ENCODE peak calls at places on chromosomes 5 and 9, in seven cellular contexts. S is gastrocnemius medialis; P is heart left ventricle; G is GM23248; K is spleen; Q is HCT116; H is CD4-positive, alpha-beta memory T cell. X is an unnamed sample. For H3K36me3 and H3K27me3, the result is how much of the 10 kb centered on the place peaks cover.

GRCh38 chr5:57302164-57302563 is 128.3 kb downstream of the GPBP1 start:
- DNase-seq in S (no peak), P (no peak), G (peak), K (no peak), Q (peak), H (peak), X (no peak)

GRCh38 chr5:124262443-124262842 is 484.0 kb downstream of the ZNF608 start:
- DNase-seq in S (no peak), P (no peak), G (no peak), K (no peak), Q (no peak), H (no peak), X (no peak)

GRCh38 chr9:5582835-5583195 is 46.1 kb upstream of the RIC1 start:
- DNase-seq in S (peak), P (peak), G (peak), K (peak), Q (no peak), H (peak), X (peak)

GRCh38 chr9:89454498-89455355 is 43.2 kb downstream of the SEMA4D start:
- DNase-seq in S (no peak), P (no peak), G (no peak), K (peak), Q (no peak), H (no peak), X (no peak)

GRCh38 chr5:61450880-61451279 is 118.8 kb downstream of the ZSWIM6 start:
- DNase-seq in S (peak), P (no peak), G (peak), K (no peak), Q (peak), H (no peak), X (no peak)

GRCh38 chr9:76203373-76203772 is 190.9 kb downstream of the RFK start:
- DNase-seq in S (no peak), P (no peak), G (peak), K (no peak), Q (no peak), H (no peak), X (no peak)

GRCh38 chr9:123569343-123569694 is 213.3 kb downstream of the CRB2 start:
- DNase-seq in S (no peak), P (no peak), G (peak), K (no peak), Q (no peak), H (no peak), X (no peak)

GRCh38 chr9:127854169-127854833 is at the start of gene ENG:
- DNase-seq in S (peak), P (peak), G (peak), K (peak), Q (no peak), H (peak), X (no peak)

GRCh38 chr9:14992025-14992424 is 81.8 kb upstream of the FREM1 start:
- DNase-seq in S (no peak), P (no peak), G (peak), K (no peak), Q (no peak), H (peak), X (no peak)

GRCh38 chr5:39760385-39761198 is 335.8 kb upstream of the DAB2 start:
- DNase-seq in S (peak), P (peak), G (peak), K (no peak), Q (no peak), H (no peak), X (no peak)

GRCh38 chr5:9877473-9877872 is 247.3 kb upstream of the TAS2R1 start:
- DNase-seq in S (no peak), P (no peak), G (peak), K (no peak), Q (no peak), H (no peak), X (no peak)

GRCh38 chr9:135647897-135648296 is 8.6 kb upstream of the GLT6D1 start:
- DNase-seq in S (no peak), P (no peak), G (no peak), K (no peak), Q (no peak), H (no peak), X (no peak)

GRCh38 chr9:112249277-112249676 is 74.2 kb upstream of the SUSD1 start:
- DNase-seq in S (no peak), P (no peak), G (peak), K (no peak), Q (no peak), H (no peak), X (peak)

GRCh38 chr9:109307380-109308240 is 13.2 kb downstream of the EPB41L4B start:
- DNase-seq in S (no peak), P (no peak), G (no peak), K (no peak), Q (no peak), H (no peak), X (no peak)

GRCh38 chr5:39566891-39567290 is 142.1 kb upstream of the DAB2 start:
- DNase-seq in S (no peak), P (no peak), G (peak), K (no peak), Q (no peak), H (no peak), X (no peak)

GRCh38 chr5:114316167-114316566 is 45.7 kb upstream of the KCNN2 start:
- DNase-seq in S (no peak), P (no peak), G (no peak), K (no peak), Q (no peak), H (no peak), X (no peak)

GRCh38 chr9:136854842-136855460 is 2.8 kb downstream of the MAMDC4 start:
- DNase-seq in S (peak), P (no peak), G (no peak), K (no peak), Q (no peak), H (no peak), X (peak)

GRCh38 chr5:27048507-27048906 is 10.1 kb upstream of the CDH9 start:
- DNase-seq in S (no peak), P (no peak), G (no peak), K (no peak), Q (no peak), H (no peak), X (no peak)

GRCh38 chr5:161600156-161600555 is 53.6 kb upstream of the GABRB2 start:
- DNase-seq in S (no peak), P (no peak), G (no peak), K (no peak), Q (no peak), H (no peak), X (no peak)

DNA sequence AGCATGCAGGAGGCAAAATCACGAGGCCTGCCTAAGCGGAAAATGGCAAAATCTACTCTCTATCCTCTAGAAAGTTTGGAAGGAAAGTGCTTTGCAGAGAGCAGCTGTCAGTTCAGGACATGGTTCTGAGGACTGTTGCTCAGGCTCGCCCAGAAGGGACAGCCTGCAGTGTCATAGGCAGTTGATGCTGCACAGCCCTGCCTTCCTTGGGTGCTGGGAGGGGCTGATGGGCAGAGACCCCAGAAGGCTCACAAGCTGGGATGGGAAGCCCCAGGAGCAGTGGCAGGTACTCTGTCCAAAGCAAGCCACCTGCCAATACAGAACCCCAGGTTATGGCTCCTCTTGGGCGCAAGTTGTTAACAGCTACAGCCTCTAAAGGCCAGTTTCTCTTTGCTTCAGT is 57.3 kb downstream of the MACROH2A1 start:
- DNase-seq in S (no peak), P (no peak), G (no peak), K (no peak), Q (no peak), H (no peak), X (no peak)
- H3K36me3 ChIP-seq in S (under half), P (half or more), G (under half), K (under half), Q (half or more), H (half or more), X (under half)

DNA sequence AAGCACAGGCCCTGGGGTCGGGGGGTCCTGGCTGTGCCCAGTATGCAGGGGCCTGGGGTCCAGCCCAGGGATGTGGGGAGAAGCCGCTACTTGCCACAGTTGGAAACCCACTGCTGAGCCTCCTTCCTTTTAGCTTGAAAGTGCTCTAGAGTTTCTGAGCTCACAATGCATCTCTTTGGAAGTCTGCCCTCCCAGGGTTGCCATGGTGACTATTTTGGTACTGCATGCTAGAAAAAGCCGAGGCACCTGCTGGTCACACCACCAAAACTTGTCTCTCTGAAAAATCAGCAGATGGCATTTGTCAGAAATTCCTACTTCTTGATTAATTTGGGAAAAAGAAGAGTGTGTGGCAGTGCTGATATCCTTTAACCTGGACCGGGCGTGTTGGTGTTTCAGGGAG is 151.8 kb downstream of the SEC61B start:
- DNase-seq in S (no peak), P (no peak), G (no peak), K (no peak), Q (no peak), H (no peak), X (no peak)
- H3K27me3 ChIP-seq in S (under half), P (under half), G (under half), K (under half), Q (under half), H (under half), X (under half)

GRCh38 chr5:142360607-142361120 is 35.8 kb upstream of the SPRY4 start:
- DNase-seq in S (no peak), P (no peak), G (peak), K (no peak), Q (peak), H (no peak), X (no peak)
- H3K36me3 ChIP-seq in S (under half), P (under half), G (under half), K (under half), Q (under half), H (under half), X (under half)

GRCh38 chr9:98707158-98708102 is 1.3 kb downstream of the GABBR2 start:
- DNase-seq in S (no peak), P (peak), G (peak), K (no peak), Q (peak), H (no peak), X (peak)
- H3K27me3 ChIP-seq in S (half or more), P (half or more), G (under half), K (half or more), Q (under half), H (under half), X (under half)

DNA sequence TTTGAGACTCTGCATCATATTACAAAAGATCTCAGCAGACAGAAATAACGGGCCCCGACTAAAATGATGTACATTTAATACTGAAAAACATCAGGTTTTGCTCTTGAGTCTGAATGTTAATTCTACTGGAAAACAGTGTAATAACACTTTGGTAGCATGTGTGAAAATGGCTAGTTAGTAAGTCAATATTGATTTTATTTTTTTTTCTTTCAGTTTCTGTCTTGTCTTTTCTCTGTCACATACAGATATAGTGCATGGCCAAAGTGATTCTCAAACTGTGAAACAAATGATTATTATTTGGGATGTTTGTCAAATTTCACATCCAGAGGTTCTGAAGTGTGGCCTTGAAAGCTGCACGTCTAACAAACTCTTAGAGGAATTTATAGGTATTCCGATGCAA is 23.1 kb downstream of the CCNH start:
- DNase-seq in S (no peak), P (no peak), G (no peak), K (no peak), Q (no peak), H (no peak), X (no peak)
- H3K36me3 ChIP-seq in S (under half), P (half or more), G (half or more), K (under half), Q (half or more), H (half or more), X (under half)

GRCh38 chr9:128986671-128987070 is 39.2 kb downstream of the NUP188 start:
- DNase-seq in S (no peak), P (no peak), G (no peak), K (no peak), Q (no peak), H (no peak), X (no peak)
- H3K27me3 ChIP-seq in S (under half), P (under half), G (under half), K (under half), Q (under half), H (under half), X (under half)

GRCh38 chr9:85978496-85978895 is 37.5 kb downstream of the NAA35 start:
- DNase-seq in S (no peak), P (no peak), G (no peak), K (no peak), Q (no peak), H (no peak), X (no peak)
- H3K36me3 ChIP-seq in S (under half), P (half or more), G (half or more), K (under half), Q (under half), H (under half), X (under half)

X was measured in GM06990.